ENCODE peak calls at places on chromosomes 16 and 17, in ten cellular contexts. J is IMR-90; T is ovary; P is tibial artery; S is colonic mucosa; L is neuronal stem cell; O is astrocyte; I is brain microvascular endothelial cell; Y is A673; D is CD8-positive, alpha-beta T cell. N is an unnamed sample. For H3K27me3, the result is how much of the 10 kb centered on the place peaks cover.

GRCh38 chr17:18015603-18016002 is 23.4 kb downstream of the ATPAF2 start:
- DNase-seq in L (no peak), Y (no peak), I (no peak), O (no peak), T (no peak), D (no peak), P (no peak), S (no peak), J (no peak), N (no peak)

GRCh38 chr17:71110326-71110725 is 941.0 kb downstream of the KCNJ2 start:
- DNase-seq in T (no peak), P (no peak), J (no peak), O (no peak), D (no peak), L (no peak), Y (no peak), I (no peak), S (no peak), N (no peak)

GRCh38 chr17:189444-189843 is 8.0 kb upstream of the DOC2B start:
- DNase-seq in D (no peak), O (no peak), P (no peak), Y (no peak), T (no peak), J (no peak), L (no peak), I (no peak), S (no peak), N (no peak)

GRCh38 chr17:44906987-44907681 is 7.9 kb upstream of the EFTUD2 start:
- DNase-seq in I (peak), T (no peak), S (no peak), Y (no peak), J (peak), P (no peak), D (no peak), O (peak), L (no peak), N (no peak)

GRCh38 chr16:46908540-46909372 is 24.6 kb downstream of the GPT2 start:
- DNase-seq in L (peak), J (peak), S (peak), Y (peak), T (peak), D (peak), I (peak), P (peak), O (peak), N (no peak)

GRCh38 chr16:87117936-87118335 is 199.3 kb downstream of the C16orf95 start:
- DNase-seq in O (no peak), T (no peak), S (no peak), L (no peak), Y (no peak), I (no peak), J (no peak), P (no peak), D (no peak), N (no peak)

GRCh38 chr17:5413682-5414081 is 5.8 kb downstream of the NUP88 start:
- DNase-seq in J (peak), I (peak), P (no peak), D (no peak), Y (peak), O (peak), S (peak), T (no peak), L (no peak), N (no peak)

GRCh38 chr17:62781826-62782225 is 26.3 kb downstream of the MARCHF10 start:
- DNase-seq in S (no peak), O (peak), D (no peak), I (peak), J (peak), L (no peak), Y (no peak), T (no peak), P (no peak), N (no peak)

GRCh38 chr16:51818342-51818944 is 667.4 kb upstream of the SALL1 start:
- DNase-seq in Y (peak), P (no peak), L (peak), D (no peak), T (no peak), S (peak), O (peak), J (peak), I (peak), N (no peak)

GRCh38 chr17:8956521-8956920 is 9.0 kb downstream of the PIK3R5 start:
- DNase-seq in P (no peak), Y (no peak), T (no peak), I (no peak), L (no peak), D (no peak), S (no peak), J (no peak), O (no peak), N (no peak)

GRCh38 chr17:1830288-1830687 is 483 bp downstream of the RPA1 start:
- DNase-seq in S (peak), Y (peak), I (no peak), O (peak), D (peak), L (peak), J (no peak), P (no peak), T (no peak), N (no peak)

DNA sequence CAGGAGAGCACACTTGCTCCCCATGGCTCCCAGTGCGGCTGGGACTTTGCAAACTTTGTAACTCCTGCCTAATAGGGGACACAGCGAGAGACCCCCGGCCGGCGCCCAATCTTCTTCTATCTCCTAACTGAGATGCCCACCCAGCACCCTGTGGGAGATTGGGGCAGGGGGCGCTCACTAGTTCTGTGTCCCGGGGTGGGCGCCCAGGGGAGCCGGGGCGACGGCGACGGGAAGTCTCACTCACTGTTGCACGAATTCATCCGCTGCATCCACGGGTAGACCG is 3.9 kb upstream of the HOXB5 start:
- DNase-seq in J (no peak), O (no peak), I (no peak), S (no peak), T (no peak), D (no peak), L (no peak), Y (no peak), P (no peak), N (no peak)
- H3K4me3 ChIP-seq in J (peak), O (peak), I (peak), S (peak), T (peak), D (peak), L (no peak), Y (peak), P (peak), N (peak)

GRCh38 chr17:48128411-48128810 is 20.8 kb downstream of the SNX11 start:
- DNase-seq in P (no peak), S (no peak), L (no peak), D (no peak), T (no peak), O (no peak), J (no peak), I (no peak), Y (no peak), N (no peak)
- H3K27ac ChIP-seq in P (no peak), S (no peak), L (no peak), D (no peak), T (no peak), O (no peak), J (no peak), I (no peak), Y (no peak), N (no peak)

GRCh38 chr17:79361221-79361734 is 249.6 kb downstream of the RBFOX3 start:
- DNase-seq in D (no peak), S (no peak), J (no peak), P (no peak), Y (no peak), T (no peak), O (no peak), L (no peak), I (no peak), N (no peak)
- H3K27me3 ChIP-seq in D (under half), S (under half), J (under half), P (half or more), Y (half or more), T (under half), O (under half), L (under half), I (under half), N (under half)

DNA sequence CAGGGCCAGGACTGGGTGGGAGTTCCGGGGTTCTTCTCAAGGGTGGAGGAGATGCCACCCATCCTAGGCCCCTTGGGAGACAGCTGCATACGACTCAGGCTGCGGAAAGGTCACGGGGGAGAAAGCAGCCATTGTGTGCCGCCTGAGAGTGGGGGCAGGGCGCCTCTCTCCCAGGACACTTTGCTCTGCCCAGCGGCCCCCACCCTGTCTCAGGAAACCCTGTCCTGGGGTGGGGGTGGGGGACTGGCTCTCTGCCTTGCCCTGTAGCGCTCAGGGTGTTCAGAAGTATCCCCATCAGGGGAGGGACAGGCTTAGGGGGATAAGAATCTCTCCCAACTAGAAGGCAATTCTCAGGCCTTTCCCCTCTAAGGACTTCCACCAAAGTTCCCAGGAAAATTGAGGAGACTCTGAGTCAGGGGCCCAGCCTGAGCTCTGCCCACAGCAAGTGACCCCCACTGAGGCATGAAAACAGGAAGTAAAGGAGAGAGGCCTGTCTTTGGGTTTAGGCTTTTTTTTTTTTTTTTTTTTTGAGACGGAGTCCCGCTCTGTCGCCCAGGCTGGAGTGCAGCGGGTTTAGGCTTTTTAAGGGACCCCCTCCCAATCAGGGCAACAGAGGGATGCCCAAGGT is 4.9 kb downstream of the GIT1 start:
- DNase-seq in L (no peak), J (no peak), I (no peak), Y (no peak), T (no peak), O (no peak), S (no peak), P (no peak), D (no peak), N (no peak)
- H3K4me3 ChIP-seq in L (no peak), J (no peak), I (no peak), Y (no peak), T (no peak), O (no peak), S (no peak), P (no peak), D (no peak), N (no peak)

DNA sequence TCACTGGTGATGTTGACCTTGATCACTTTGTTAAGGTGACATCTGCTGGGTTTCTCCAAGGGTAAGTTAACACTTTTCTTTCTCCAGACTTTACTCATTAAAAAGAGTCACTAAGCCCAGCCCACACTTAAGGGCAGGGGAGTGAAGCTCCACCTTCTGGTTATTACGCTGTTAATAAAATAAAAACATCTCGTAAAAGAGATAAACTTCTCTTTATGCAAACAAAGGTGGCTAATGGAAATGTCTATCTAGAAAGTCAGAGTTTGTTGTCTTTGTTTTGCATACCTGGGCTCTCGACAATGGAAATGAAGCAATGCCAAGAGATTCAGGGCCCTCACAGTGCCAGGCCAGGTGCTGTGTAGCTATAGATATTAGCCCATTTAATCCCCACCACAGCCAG is 134.4 kb downstream of the ZFHX3 start:
- DNase-seq in S (no peak), Y (no peak), T (no peak), D (no peak), I (no peak), J (no peak), P (no peak), L (no peak), O (no peak), N (no peak)
- H3K27ac ChIP-seq in S (no peak), Y (no peak), T (no peak), D (no peak), I (no peak), J (no peak), P (peak), L (no peak), O (no peak), N (no peak)

GRCh38 chr16:49276646-49277385 is 4.8 kb downstream of the CBLN1 start:
- DNase-seq in L (no peak), D (no peak), S (no peak), O (no peak), J (no peak), P (no peak), Y (no peak), I (no peak), T (no peak), N (no peak)

GRCh38 chr16:49278567-49278827 is 3.1 kb downstream of the CBLN1 start:
- DNase-seq in I (no peak), J (no peak), Y (no peak), L (no peak), S (no peak), P (no peak), D (no peak), O (no peak), T (no peak), N (no peak)

GRCh38 chr16:49275870-49276269 is 5.8 kb downstream of the CBLN1 start:
- DNase-seq in J (no peak), O (no peak), S (no peak), Y (no peak), L (no peak), D (no peak), P (no peak), T (no peak), I (no peak), N (no peak)

GRCh38 chr16:49277766-49278566 is 3.7 kb downstream of the CBLN1 start:
- DNase-seq in D (no peak), I (no peak), S (no peak), Y (no peak), L (no peak), O (no peak), J (no peak), T (no peak), P (no peak), N (no peak)

DNA sequence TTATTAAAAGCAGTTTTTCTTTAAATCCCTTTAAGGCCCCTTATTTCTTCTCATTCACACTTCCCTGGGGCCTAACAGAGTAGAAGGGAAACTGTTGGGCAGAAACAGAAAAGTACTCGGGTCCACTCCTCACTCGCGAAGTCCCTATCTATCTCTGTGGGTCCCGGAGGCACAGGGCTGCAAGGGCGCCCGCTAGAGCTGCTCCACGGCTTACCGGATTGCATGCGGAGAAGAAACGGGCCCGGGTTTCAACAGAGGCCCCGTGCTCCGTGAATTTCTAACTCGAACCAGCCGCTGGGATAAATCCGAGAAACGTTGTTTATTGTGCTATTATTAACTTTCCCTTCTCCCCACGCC is 4.3 kb downstream of the CBLN1 start:
- DNase-seq in O (no peak), Y (no peak), P (no peak), D (no peak), L (no peak), S (no peak), T (no peak), I (no peak), J (no peak), N (no peak)
- H3K27me3 ChIP-seq in O (half or more), Y (half or more), P (half or more), D (under half), L (half or more), S (half or more), T (under half), I (half or more), J (half or more), N (under half)

GRCh38 chr17:7563115-7563869 is 1.6 kb downstream of the SENP3 start:
- DNase-seq in D (no peak), L (no peak), P (no peak), I (no peak), T (no peak), Y (no peak), J (no peak), O (no peak), S (no peak), N (no peak)
- H3K4me3 ChIP-seq in D (no peak), L (peak), P (peak), I (peak), T (no peak), Y (peak), J (no peak), O (peak), S (no peak), N (peak)

GRCh38 chr17:81210868-81211267 is 11.9 kb downstream of the CEP131 start:
- DNase-seq in O (peak), S (no peak), J (no peak), D (no peak), Y (no peak), T (no peak), I (peak), L (no peak), P (no peak), N (no peak)
- H3K27ac ChIP-seq in O (no peak), S (no peak), J (no peak), D (no peak), Y (peak), T (no peak), I (no peak), L (no peak), P (peak), N (peak)

N was measured in thoracic aorta.